ENCODE peak calls at places on chromosome 2, in ten cellular contexts. U is stimulated activated CD8-positive, alpha-beta memory T cell treated with anti-CD3 and anti-CD28 coated beads, Interleukin-15, amount 100 ng/mL, for 24 hours; P is brain microvascular endothelial cell; I is fibroblast of mammary gland; K is hypothalamus; G is CD8-positive, alpha-beta T cell; E is effector CD8-positive, alpha-beta T cell; A is substantia nigra; X is NCI-H524 treated with DMSO at 0.1 percent for 48 hours; Z is naive thymus-derived CD8-positive, alpha-beta T cell. H is an unnamed sample.

GRCh38 chr2:45345331-45346305 is 265.4 kb downstream of the SRBD1 start:
- DNase-seq in U (no peak), P (no peak), I (no peak), K (no peak), G (no peak), E (no peak), A (no peak), X (no peak), Z (no peak), H (no peak)

GRCh38 chr2:180571559-180571958 is 408.8 kb upstream of the UBE2E3 start:
- DNase-seq in U (no peak), P (peak), I (peak), K (no peak), G (no peak), E (no peak), A (no peak), X (no peak), Z (no peak), H (no peak)

GRCh38 chr2:220224711-220225519 is 597.5 kb downstream of the SLC4A3 start:
- DNase-seq in U (no peak), P (no peak), I (peak), K (peak), G (no peak), E (no peak), A (no peak), X (no peak), Z (no peak), H (peak)

GRCh38 chr2:77999376-77999775 is 477.2 kb upstream of the LRRTM4 start:
- DNase-seq in U (no peak), P (no peak), I (no peak), K (no peak), G (no peak), E (no peak), A (no peak), X (no peak), Z (no peak), H (no peak)

GRCh38 chr2:75012080-75012479 is 53.6 kb downstream of the POLE4 start:
- DNase-seq in U (no peak), P (no peak), I (no peak), K (no peak), G (no peak), E (no peak), A (no peak), X (no peak), Z (no peak), H (no peak)

GRCh38 chr2:233446616-233447305 is 92.5 kb downstream of the DGKD start:
- DNase-seq in U (no peak), P (no peak), I (no peak), K (no peak), G (no peak), E (no peak), A (no peak), X (no peak), Z (no peak), H (no peak)

GRCh38 chr2:14628906-14629305 is 3.6 kb upstream of the LRATD1 start:
- DNase-seq in U (no peak), P (no peak), I (no peak), K (no peak), G (no peak), E (no peak), A (no peak), X (no peak), Z (no peak), H (no peak)

GRCh38 chr2:27016801-27017325 is 15.9 kb upstream of the TMEM214 start:
- DNase-seq in U (no peak), P (peak), I (peak), K (peak), G (peak), E (peak), A (peak), X (no peak), Z (peak), H (peak)

GRCh38 chr2:173568054-173568453 is 213.4 kb downstream of the CDCA7 start:
- DNase-seq in U (no peak), P (peak), I (peak), K (no peak), G (no peak), E (no peak), A (no peak), X (peak), Z (no peak), H (peak)

GRCh38 chr2:106127282-106127771 is 66.8 kb downstream of the UXS1 start:
- DNase-seq in U (no peak), P (no peak), I (peak), K (no peak), G (no peak), E (no peak), A (no peak), X (no peak), Z (no peak), H (no peak)

GRCh38 chr2:68880213-68880612 is 9.0 kb upstream of the BMP10 start:
- DNase-seq in U (no peak), P (no peak), I (no peak), K (no peak), G (no peak), E (no peak), A (no peak), X (no peak), Z (no peak), H (no peak)